ENCODE peak calls at places on chromosome 17, in six cellular contexts. G is CD8-positive, alpha-beta memory T cell; A is substantia nigra; V is vagina; Y is body of pancreas; M is CD4-positive, alpha-beta memory T cell. S is an unnamed sample.

GRCh38 chr17:71748872-71749271 is 371.9 kb upstream of the SOX9 start:
- DNase-seq in G (no peak), Y (no peak), V (no peak), M (no peak), A (no peak), S (no peak)

GRCh38 chr17:40121191-40121885 is 433 bp upstream of the MSL1 start:
- DNase-seq in A (peak), Y (peak), M (no peak), G (no peak), V (peak), S (no peak)

GRCh38 chr17:55434721-55435120 is 13.1 kb upstream of the MMD start:
- DNase-seq in V (no peak), G (no peak), A (no peak), Y (no peak), M (no peak), S (no peak)

GRCh38 chr17:39096435-39097158 is 54.8 kb downstream of the PLXDC1 start:
- DNase-seq in V (no peak), G (peak), M (peak), A (no peak), Y (no peak), S (no peak)

GRCh38 chr17:66268247-66268927 is 34.0 kb upstream of the PRKCA start:
- DNase-seq in A (no peak), V (no peak), M (no peak), Y (no peak), G (no peak), S (no peak)

GRCh38 chr17:63596856-63597557 is 3.7 kb upstream of the TACO1 start:
- DNase-seq in M (no peak), Y (no peak), A (no peak), V (no peak), G (no peak), S (no peak)

GRCh38 chr17:63552211-63552610 is 1.9 kb downstream of the DCAF7 start:
- DNase-seq in V (no peak), A (no peak), Y (no peak), M (no peak), G (no peak), S (no peak)

GRCh38 chr17:40901981-40902862 is 17.2 kb upstream of the KRT20 start:
- DNase-seq in V (no peak), A (no peak), M (no peak), Y (no peak), G (no peak), S (no peak)

GRCh38 chr17:77622627-77623026 is 335.9 kb upstream of the TNRC6C start:
- DNase-seq in A (no peak), M (no peak), Y (no peak), G (no peak), V (no peak), S (no peak)

GRCh38 chr17:29664743-29665479 is 42.2 kb upstream of the CORO6 start:
- DNase-seq in M (no peak), A (no peak), G (no peak), Y (no peak), V (no peak), S (no peak)

GRCh38 chr17:3836551-3836950 is 9.5 kb downstream of the NCBP3 start:
- DNase-seq in A (no peak), Y (no peak), V (no peak), M (no peak), G (no peak), S (no peak)

GRCh38 chr17:57226793-57227192 is 29.5 kb upstream of the MSI2 start:
- DNase-seq in M (no peak), Y (no peak), V (no peak), A (no peak), G (no peak), S (no peak)

GRCh38 chr17:54903375-54903774 is 2.7 kb downstream of the TOM1L1 start:
- DNase-seq in A (peak), Y (peak), M (no peak), G (no peak), V (no peak), S (no peak)

GRCh38 chr17:13086142-13086769 is 68.4 kb upstream of the ELAC2 start:
- DNase-seq in Y (no peak), V (no peak), A (no peak), G (no peak), M (no peak), S (no peak)

GRCh38 chr17:75959839-75960511 is 19.0 kb downstream of the ACOX1 start:
- DNase-seq in Y (no peak), M (no peak), G (no peak), V (no peak), A (no peak), S (no peak)

GRCh38 chr17:75959046-75959838 is 18.4 kb upstream of the FBF1 start:
- DNase-seq in A (no peak), G (no peak), M (no peak), Y (no peak), V (no peak), S (no peak)
- H3K27ac ChIP-seq in A (no peak), G (no peak), M (no peak), Y (peak), V (no peak), S (no peak)

GRCh38 chr17:49501496-49501895 is 6.4 kb downstream of the NGFR start:
- DNase-seq in A (no peak), G (no peak), Y (no peak), V (no peak), M (no peak), S (no peak)
- H3K27ac ChIP-seq in A (no peak), G (no peak), Y (no peak), V (no peak), M (no peak), S (no peak)

GRCh38 chr17:80224098-80224497 is 3.9 kb downstream of the SLC26A11 start:
- DNase-seq in A (no peak), V (no peak), Y (no peak), G (no peak), M (no peak), S (no peak)

GRCh38 chr17:80227156-80227555 is 6.9 kb downstream of the SLC26A11 start:
- DNase-seq in M (no peak), G (no peak), Y (no peak), V (no peak), A (no peak), S (no peak)

GRCh38 chr17:80223142-80223815 is 3.1 kb downstream of the SLC26A11 start:
- DNase-seq in A (no peak), V (no peak), Y (no peak), G (no peak), M (no peak), S (no peak)

GRCh38 chr17:80224683-80225082 is 4.5 kb downstream of the SLC26A11 start:
- DNase-seq in A (no peak), V (no peak), M (no peak), G (no peak), Y (no peak), S (no peak)

GRCh38 chr17:80225230-80225629 is 5.0 kb downstream of the SLC26A11 start:
- DNase-seq in Y (no peak), A (no peak), V (no peak), G (no peak), M (no peak), S (no peak)
- H3K27ac ChIP-seq in Y (no peak), A (no peak), V (no peak), G (no peak), M (no peak), S (no peak)

GRCh38 chr17:17253445-17253844 is 16.5 kb upstream of the FLCN start:
- DNase-seq in M (peak), A (no peak), G (no peak), V (no peak), Y (no peak), S (no peak)

GRCh38 chr17:17258998-17259397 is 22.0 kb upstream of the FLCN start:
- DNase-seq in Y (no peak), A (peak), V (no peak), M (no peak), G (no peak), S (no peak)

GRCh38 chr17:17256316-17256715 is 19.3 kb upstream of the FLCN start:
- DNase-seq in M (no peak), Y (no peak), V (no peak), G (no peak), A (no peak), S (no peak)

GRCh38 chr17:17254026-17254425 is 17.1 kb upstream of the FLCN start:
- DNase-seq in V (no peak), M (no peak), G (no peak), Y (no peak), A (no peak), S (no peak)

DNA sequence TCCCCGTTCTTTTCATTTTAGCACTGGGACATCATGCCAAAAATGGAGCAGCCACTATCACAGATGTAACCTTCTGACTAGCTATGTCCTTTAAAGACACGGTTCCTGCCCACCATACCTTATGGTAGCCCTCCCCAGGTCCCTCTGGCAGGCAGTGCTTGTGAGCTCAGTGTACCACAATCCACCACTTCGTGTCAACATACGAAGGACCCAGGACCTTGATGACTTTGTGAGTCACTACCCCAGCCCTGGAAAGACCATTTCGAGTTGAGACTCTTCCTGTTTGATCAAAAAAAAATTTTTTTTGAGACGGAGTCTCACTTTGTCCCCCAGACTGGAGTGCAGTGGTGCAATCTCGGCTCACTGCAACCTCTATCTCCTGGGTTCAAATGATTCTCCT is 21.0 kb upstream of the FLCN start:
- DNase-seq in M (no peak), Y (no peak), G (no peak), V (no peak), A (no peak), S (no peak)
- H3K27ac ChIP-seq in M (no peak), Y (no peak), G (no peak), V (no peak), A (peak), S (no peak)

GRCh38 chr17:68145088-68145487 is 102.8 kb upstream of the AMZ2 start:
- DNase-seq in Y (no peak), V (no peak), M (no peak), G (no peak), A (no peak), S (no peak)

GRCh38 chr17:68141050-68141449 is 105.5 kb downstream of the KPNA2 start:
- DNase-seq in A (no peak), Y (no peak), M (no peak), V (no peak), G (no peak), S (no peak)

GRCh38 chr17:68142595-68142994 is 105.2 kb upstream of the AMZ2 start:
- DNase-seq in A (no peak), G (no peak), Y (no peak), M (no peak), V (no peak), S (no peak)

GRCh38 chr17:68148936-68149335 is 98.9 kb upstream of the AMZ2 start:
- DNase-seq in G (no peak), V (no peak), A (no peak), M (no peak), Y (no peak), S (no peak)

DNA sequence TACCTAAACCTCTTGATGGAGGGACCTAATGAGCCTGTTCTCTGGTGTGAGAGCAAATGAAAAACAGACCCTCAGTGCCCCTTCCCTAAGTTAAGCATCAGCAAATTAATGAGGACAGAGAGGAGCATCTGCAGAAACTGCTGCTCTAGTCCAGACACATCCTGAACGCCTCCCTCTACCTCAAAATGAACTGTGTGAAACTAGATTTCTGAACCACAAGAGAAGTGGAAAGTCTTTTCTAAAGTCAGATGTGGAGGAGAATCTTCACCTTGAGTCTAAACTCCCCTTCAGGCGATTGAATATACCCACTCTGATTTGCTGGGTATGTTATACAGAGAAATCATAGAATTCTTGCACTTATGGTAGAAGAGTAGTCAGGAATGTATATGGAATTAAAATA is 104.4 kb upstream of the AMZ2 start:
- DNase-seq in A (no peak), V (no peak), M (no peak), G (no peak), Y (no peak), S (no peak)
- H3K27ac ChIP-seq in A (no peak), V (no peak), M (no peak), G (no peak), Y (no peak), S (no peak)

GRCh38 chr17:73621685-73622084 is 22.6 kb downstream of the SDK2 start:
- DNase-seq in V (no peak), M (no peak), G (no peak), Y (no peak), A (no peak), S (no peak)
- H3K27ac ChIP-seq in V (no peak), M (no peak), G (no peak), Y (no peak), A (no peak), S (no peak)